ENCODE peak calls at places on chromosomes 5 and 9, in eight cellular contexts. B, C, X, V, H, I, N and E are unnamed samples.

GRCh38 chr9:134026561-134026960 is 1.3 kb downstream of the BRD3OS start:
- DNase-seq in B (no peak), C (no peak), X (no peak), V (no peak), H (no peak), I (peak; percentile 72), N (no peak), E (no peak)

GRCh38 chr5:172105811-172106210 is 82.2 kb downstream of the STK10 start:
- DNase-seq in B (no peak), C (no peak), X (no peak), V (no peak), H (no peak), I (no peak), N (no peak), E (no peak)

GRCh38 chr5:159199225-159199624 is 10.1 kb downstream of the RNF145 start:
- DNase-seq in B (no peak), C (no peak), X (no peak), V (no peak), H (no peak), I (no peak), N (no peak), E (no peak)

GRCh38 chr9:1759901-1760300 is 255.2 kb upstream of the SMARCA2 start:
- DNase-seq in B (no peak), C (peak; percentile 7), X (no peak), V (no peak), H (peak; percentile 12), I (no peak), N (no peak), E (no peak)

GRCh38 chr9:75962186-75963036 is 71.9 kb downstream of the PCSK5 start:
- DNase-seq in B (no peak), C (peak; percentile 14), X (peak; percentile 85), V (no peak), H (no peak), I (no peak), N (no peak), E (no peak)

GRCh38 chr9:98944130-98945074 is 695 bp downstream of the COL15A1 start:
- DNase-seq in B (no peak), C (peak; percentile 7), X (no peak), V (peak; percentile 27), H (peak; percentile 19), I (peak; percentile 79), N (no peak), E (peak; percentile 61)

GRCh38 chr9:118630931-118631595 is 738.2 kb downstream of the BRINP1 start:
- DNase-seq in B (no peak), C (peak; percentile 39), X (no peak), V (no peak), H (peak; percentile 75), I (no peak), N (no peak), E (no peak)

GRCh38 chr5:127650022-127650421 is 1.1 kb downstream of the CTXN3 start:
- DNase-seq in B (no peak), C (no peak), X (no peak), V (peak; percentile 15), H (no peak), I (no peak), N (no peak), E (no peak)

GRCh38 chr9:36833954-36834353 is 200.1 kb downstream of the PAX5 start:
- DNase-seq in B (no peak), C (no peak), X (no peak), V (no peak), H (no peak), I (peak; percentile 39), N (no peak), E (no peak)

GRCh38 chr5:1352231-1352825 is 7.4 kb upstream of the CLPTM1L start:
- DNase-seq in B (no peak), C (no peak), X (no peak), V (no peak), H (no peak), I (no peak), N (no peak), E (no peak)

GRCh38 chr9:124680714-124681390 is 90.3 kb downstream of the NR6A1 start:
- DNase-seq in B (no peak), C (no peak), X (no peak), V (no peak), H (no peak), I (no peak), N (no peak), E (no peak)

GRCh38 chr9:124684140-124684539 is 87.0 kb downstream of the NR6A1 start:
- DNase-seq in B (no peak), C (no peak), X (peak; percentile 45), V (no peak), H (no peak), I (no peak), N (no peak), E (no peak)

GRCh38 chr9:124676159-124676551 is 95.0 kb downstream of the NR6A1 start:
- DNase-seq in B (no peak), C (no peak), X (peak; percentile 37), V (no peak), H (no peak), I (no peak), N (no peak), E (no peak)

GRCh38 chr9:124683043-124683442 is 88.1 kb downstream of the NR6A1 start:
- DNase-seq in B (no peak), C (no peak), X (no peak), V (no peak), H (no peak), I (no peak), N (no peak), E (no peak)

GRCh38 chr9:124680049-124680448 is 91.1 kb downstream of the NR6A1 start:
- DNase-seq in B (no peak), C (no peak), X (no peak), V (no peak), H (no peak), I (no peak), N (no peak), E (no peak)
- H3K4me3 ChIP-seq in B (no peak overlapping the region), C (no peak overlapping the region), X (no peak overlapping the region), V (no peak overlapping the region), H (no peak overlapping the region), I (no peak overlapping the region), N (no peak overlapping the region), E (no peak overlapping the region)

DNA sequence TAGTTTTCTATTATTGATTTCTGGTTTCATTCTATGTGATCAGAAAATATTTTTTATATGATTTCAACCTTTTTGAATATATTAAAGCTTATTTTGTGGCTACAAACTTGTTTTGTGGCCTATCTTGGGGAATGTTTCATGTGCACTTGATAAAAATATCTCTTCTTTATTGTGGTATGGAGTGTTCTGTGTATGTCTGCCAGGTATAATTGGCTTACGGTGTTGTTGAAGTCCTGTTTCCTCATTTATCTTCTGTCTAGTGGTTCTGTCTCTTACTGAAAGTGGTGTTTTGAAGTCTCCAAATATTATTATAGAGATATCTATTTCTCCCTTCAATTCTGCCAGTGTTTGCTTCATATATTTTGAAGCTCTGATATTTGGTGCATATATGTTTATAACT is 9.6 kb downstream of the CARD19 start:
- DNase-seq in B (no peak), C (no peak), X (no peak), V (no peak), H (no peak), I (no peak), N (no peak), E (no peak)
- H3K4me3 ChIP-seq in B (no peak overlapping the region), C (no peak overlapping the region), X (no peak overlapping the region), V (no peak overlapping the region), H (no peak overlapping the region), I (no peak overlapping the region), N (no peak overlapping the region), E (no peak overlapping the region)

DNA sequence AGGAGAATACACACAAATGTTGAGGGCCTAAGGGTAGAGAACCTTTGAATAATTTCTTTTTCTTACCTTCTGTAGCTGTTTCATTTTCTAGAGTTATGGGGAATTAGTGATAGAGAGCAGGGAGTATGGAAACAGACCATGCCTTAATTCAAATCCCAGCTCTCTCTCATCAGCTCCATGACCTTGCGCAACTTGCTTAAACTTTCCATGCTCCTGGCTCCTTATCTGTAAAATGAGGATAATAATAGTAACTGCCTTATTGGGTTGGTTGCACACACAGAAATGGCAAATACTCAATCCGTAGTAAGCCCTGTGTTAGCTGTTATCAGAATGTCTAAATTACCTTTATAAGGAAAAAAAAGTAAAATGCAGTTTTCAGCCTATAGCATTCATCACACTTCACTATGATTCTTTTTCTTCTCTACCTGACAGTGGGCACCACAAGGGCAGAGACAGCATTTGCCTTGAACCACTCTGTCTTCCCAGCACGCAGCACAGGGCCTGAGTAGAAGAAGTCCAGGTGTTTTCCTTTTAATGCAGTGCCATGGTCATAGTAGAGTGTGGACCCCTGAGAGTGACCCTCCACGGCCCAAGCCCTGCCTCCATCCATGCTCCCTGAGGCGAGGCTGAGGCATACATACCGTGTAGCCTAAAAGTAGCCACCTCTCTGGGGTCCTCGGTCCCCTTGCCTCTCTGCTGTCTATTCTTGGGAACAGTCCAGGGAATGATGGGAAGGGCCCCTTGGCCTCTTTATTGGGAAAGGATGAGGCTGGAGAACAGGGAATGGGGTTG is 17.4 kb downstream of the C5orf15 start:
- DNase-seq in B (no peak), C (no peak), X (no peak), V (no peak), H (no peak), I (no peak), N (no peak), E (no peak)
- H3K4me3 ChIP-seq in B (no peak overlapping the region), C (no peak overlapping the region), X (no peak overlapping the region), V (no peak overlapping the region), H (no peak overlapping the region), I (no peak overlapping the region), N (no peak overlapping the region), E (no peak overlapping the region)

GRCh38 chr9:129335456-129336129 is 157.5 kb upstream of the IER5L start:
- DNase-seq in B (no peak), C (no peak), X (peak; percentile 60), V (no peak), H (peak; percentile 14), I (no peak), N (no peak), E (peak; percentile 68)

GRCh38 chr9:129334744-129335080 is 156.7 kb upstream of the IER5L start:
- DNase-seq in B (no peak), C (no peak), X (no peak), V (no peak), H (no peak), I (no peak), N (no peak), E (no peak)

GRCh38 chr9:129336130-129336528 is 158.1 kb upstream of the IER5L start:
- DNase-seq in B (no peak), C (no peak), X (no peak), V (no peak), H (peak; percentile 60), I (no peak), N (peak; percentile 55), E (no peak)

GRCh38 chr9:129337287-129338140 is 159.5 kb upstream of the IER5L start:
- DNase-seq in B (no peak), C (no peak), X (no peak), V (no peak), H (no peak), I (no peak), N (no peak), E (no peak)

DNA sequence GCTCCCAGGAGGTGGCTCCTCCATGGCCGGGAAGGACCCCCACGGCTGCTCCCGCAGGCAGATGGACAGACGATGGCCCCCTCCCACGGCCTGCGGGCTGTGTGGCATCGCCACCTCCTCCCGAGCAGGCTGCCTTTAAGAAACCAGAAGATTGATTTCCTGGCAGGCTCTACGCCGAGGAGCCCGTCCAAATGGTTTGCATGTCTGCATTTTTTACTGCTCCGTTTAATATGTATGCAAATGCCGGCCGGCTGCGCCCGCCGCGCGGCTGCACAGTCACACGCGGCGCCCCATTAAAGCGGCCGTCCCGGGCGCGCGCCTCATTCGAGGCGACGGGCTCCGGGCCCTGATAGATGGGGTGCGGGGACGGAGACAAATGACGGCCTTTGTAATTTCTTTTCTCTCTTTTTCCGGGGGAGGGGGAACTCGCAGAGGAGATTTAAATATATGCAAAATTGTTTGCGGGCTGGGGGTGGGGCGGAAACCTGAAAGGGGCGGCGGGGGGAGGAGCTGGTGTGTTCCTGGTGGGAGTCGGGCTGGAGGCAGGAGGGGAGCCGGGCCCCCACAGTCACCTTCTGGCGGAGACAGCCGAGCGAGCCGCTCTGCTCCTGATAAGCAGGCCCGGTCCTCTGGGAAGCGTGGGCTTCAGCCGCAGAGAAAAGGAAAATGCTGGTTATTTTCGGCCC is 158.7 kb upstream of the IER5L start:
- DNase-seq in B (no peak), C (peak; percentile 45), X (peak; percentile 44), V (no peak), H (peak; percentile 19), I (no peak), N (peak; percentile 86), E (no peak)
- H3K4me3 ChIP-seq in B (no peak overlapping the region), C (peak overlapping the region; percentile 56), X (no peak overlapping the region), V (no peak overlapping the region), H (peak overlapping the region; percentile 41), I (peak overlapping the region; percentile 55), N (peak overlapping the region; percentile 36), E (no peak overlapping the region)